ENCODE peak calls at places on chromosomes 12 and 14, in ten cellular contexts. W is breast epithelium, S is stomach, R is HCT116, N is endothelial cell of umbilical vein, U is transverse colon, F is SK-N-SH, Q is Panc1, Z is HL-60, V is suprapubic skin. J is an unnamed sample.

GRCh38 chr14:52131640-52132320 is 62.9 kb upstream of the NID2 start:
- DNase-seq in W (no peak), S (peak; percentile 49), R (peak; percentile 87), N (peak; percentile 86), U (peak; percentile 84), F (peak; percentile 89), Q (peak; percentile 55), Z (no peak), V (peak; percentile 73), J (peak; percentile 67)

GRCh38 chr12:68481181-68481941 is 129.3 kb upstream of the RAP1B start:
- DNase-seq in W (no peak), S (no peak), R (no peak), N (no peak), U (no peak), F (no peak), Q (no peak), Z (no peak), V (no peak), J (no peak)

GRCh38 chr14:31660728-31661127 is 99.5 kb downstream of the NUBPL start:
- DNase-seq in W (no peak), S (no peak), R (no peak), N (no peak), U (no peak), F (no peak), Q (no peak), Z (no peak), V (no peak), J (no peak)

GRCh38 chr12:1929985-1930815 is 11.7 kb upstream of the CACNA2D4 start:
- DNase-seq in W (no peak), S (peak; percentile 17), R (no peak), N (no peak), U (no peak), F (peak; percentile 16), Q (no peak), Z (no peak), V (no peak), J (no peak)

GRCh38 chr12:117014342-117014887 is 84.8 kb downstream of the TESC start:
- DNase-seq in W (no peak), S (no peak), R (no peak), N (no peak), U (no peak), F (no peak), Q (no peak), Z (no peak), V (no peak), J (no peak)

GRCh38 chr12:119432935-119433334 is 98.4 kb downstream of the CCDC60 start:
- DNase-seq in W (no peak), S (no peak), R (no peak), N (no peak), U (no peak), F (no peak), Q (no peak), Z (no peak), V (no peak), J (no peak)

GRCh38 chr12:48352157-48352775 is 1.5 kb upstream of the ZNF641 start:
- DNase-seq in W (no peak), S (no peak), R (no peak), N (no peak), U (no peak), F (no peak), Q (no peak), Z (no peak), V (no peak), J (no peak)

GRCh38 chr12:102879144-102879763 is 37.8 kb downstream of the PAH start:
- DNase-seq in W (no peak), S (no peak), R (peak; percentile 76), N (no peak), U (no peak), F (peak; percentile 23), Q (peak; percentile 15), Z (peak; percentile 10), V (no peak), J (peak; percentile 12)

GRCh38 chr14:55123101-55123500 is 6.0 kb upstream of the LGALS3 start:
- DNase-seq in W (no peak), S (no peak), R (no peak), N (peak; percentile 26), U (no peak), F (peak; percentile 40), Q (no peak), Z (no peak), V (no peak), J (no peak)

GRCh38 chr12:26195250-26195640 is at the start of gene SSPN:
- DNase-seq in W (peak; percentile 66), S (peak; percentile 61), R (no peak), N (peak; percentile 46), U (peak; percentile 64), F (peak; percentile 80), Q (peak; percentile 35), Z (no peak), V (peak; percentile 80), J (peak; percentile 34)

DNA sequence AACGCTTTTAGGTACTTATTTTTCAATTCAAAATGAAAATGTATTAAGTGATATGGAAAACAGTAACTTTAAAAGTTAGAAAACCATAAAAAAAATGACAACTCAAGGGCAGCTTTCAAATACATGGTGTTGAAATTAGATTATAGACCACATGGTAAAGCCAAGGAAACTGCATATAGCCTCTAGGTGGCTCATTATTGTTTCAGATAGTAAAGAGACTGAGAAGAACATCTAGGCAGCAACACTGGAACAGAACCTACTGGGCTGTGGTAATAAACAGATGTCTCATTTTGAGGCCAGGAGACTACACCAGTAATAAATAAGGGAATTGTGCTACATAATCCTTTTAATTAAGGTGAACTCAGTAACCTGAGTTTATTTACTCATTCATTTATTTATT is 13.0 kb downstream of the FBXO33 start:
- DNase-seq in W (no peak), S (no peak), R (no peak), N (no peak), U (no peak), F (peak; percentile 6), Q (no peak), Z (no peak), V (no peak), J (no peak)
- TF ChIP-seq CTCF in W (no peak), S (no peak), R (peak; percentile 23), N (no peak), U (no peak), F (no peak), Q (peak; percentile 12), Z (no peak), V (no peak), J (no peak)

GRCh38 chr12:63846249-63846967 is 1.9 kb downstream of the SRGAP1 start:
- DNase-seq in W (no peak), S (no peak), R (no peak), N (peak; percentile 45), U (no peak), F (peak; percentile 31), Q (no peak), Z (no peak), V (no peak), J (no peak)

GRCh38 chr12:63843613-63844390 is 698 bp upstream of the SRGAP1 start:
- DNase-seq in W (peak; percentile 86), S (peak; percentile 88), R (peak; percentile 86), N (peak; percentile 97), U (peak; percentile 92), F (peak; percentile 93), Q (peak; percentile 67), Z (peak; percentile 51), V (peak; percentile 91), J (peak; percentile 84)

GRCh38 chr12:63848450-63848849 is 4.0 kb downstream of the SRGAP1 start:
- DNase-seq in W (no peak), S (no peak), R (no peak), N (no peak), U (no peak), F (no peak), Q (no peak), Z (no peak), V (no peak), J (no peak)

GRCh38 chr12:63844391-63845341 is at the start of gene SRGAP1:
- DNase-seq in W (peak; percentile 75), S (peak; percentile 52), R (no peak), N (peak; percentile 80), U (peak; percentile 62), F (peak; percentile 44), Q (no peak), Z (no peak), V (peak; percentile 83), J (peak; percentile 31)

GRCh38 chr12:63845726-63846125 is 1.2 kb downstream of the SRGAP1 start:
- DNase-seq in W (no peak), S (no peak), R (no peak), N (peak; percentile 56), U (peak; percentile 30), F (peak; percentile 18), Q (no peak), Z (no peak), V (no peak), J (no peak)
- H3K27ac ChIP-seq in W (peak overlapping the region; percentile 15), S (no peak overlapping the region), R (no peak overlapping the region), N (peak overlapping the region; percentile 13), U (peak overlapping the region; percentile 97), F (peak overlapping the region; percentile 92), Q (peak overlapping the region; percentile 97), Z (no peak overlapping the region), V (no peak overlapping the region), J (no peak overlapping the region)

GRCh38 chr14:103346286-103346685 is 12.2 kb downstream of the EIF5 start:
- DNase-seq in W (no peak), S (no peak), R (no peak), N (no peak), U (no peak), F (no peak), Q (no peak), Z (no peak), V (no peak), J (no peak)

GRCh38 chr14:103347091-103347815 is 13.2 kb downstream of the EIF5 start:
- DNase-seq in W (no peak), S (no peak), R (no peak), N (no peak), U (no peak), F (no peak), Q (no peak), Z (no peak), V (no peak), J (no peak)

GRCh38 chr14:103353391-103353790 is 19.4 kb downstream of the EIF5 start:
- DNase-seq in W (no peak), S (no peak), R (no peak), N (no peak), U (no peak), F (no peak), Q (no peak), Z (no peak), V (no peak), J (no peak)

GRCh38 chr14:103348154-103348553 is 14.1 kb downstream of the EIF5 start:
- DNase-seq in W (no peak), S (no peak), R (no peak), N (no peak), U (no peak), F (no peak), Q (no peak), Z (no peak), V (no peak), J (no peak)

DNA sequence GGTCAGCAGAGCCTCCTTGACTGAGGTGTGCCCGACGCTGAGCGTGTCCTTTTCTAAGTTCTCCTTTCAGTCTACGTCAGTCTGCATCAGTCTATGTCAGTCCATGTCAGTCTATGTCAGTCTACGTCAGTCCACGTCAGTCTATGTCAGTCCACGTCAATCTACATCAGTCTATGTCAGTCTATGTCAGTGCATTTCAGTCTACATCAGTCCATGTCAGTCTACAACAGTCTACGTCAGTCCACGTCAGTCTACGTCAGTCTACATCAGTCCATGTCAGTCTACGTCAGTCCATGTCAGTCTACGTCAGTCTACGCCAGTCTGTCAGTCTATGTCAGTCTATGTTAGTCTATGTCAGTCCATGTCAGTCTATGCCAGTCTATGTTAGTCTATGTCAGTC is 15.9 kb downstream of the EIF5 start:
- DNase-seq in W (no peak), S (no peak), R (no peak), N (no peak), U (no peak), F (no peak), Q (no peak), Z (no peak), V (no peak), J (no peak)
- TF ChIP-seq POLR2AphosphoS5 in W (no peak), S (no peak), R (no peak), N (no peak), U (no peak), F (no peak), Q (no peak), Z (no peak), V (no peak), J (no peak)

GRCh38 chr12:30839643-30840190 is 85.0 kb upstream of the CAPRIN2 start:
- DNase-seq in W (no peak), S (no peak), R (no peak), N (no peak), U (no peak), F (no peak), Q (no peak), Z (no peak), V (no peak), J (no peak)
- TF ChIP-seq CTCF in W (no peak), S (no peak), R (no peak), N (no peak), U (no peak), F (no peak), Q (no peak), Z (no peak), V (no peak), J (no peak)

J was measured in prostate gland.